ENCODE peak calls at places on chromosomes 4 and X, in four cellular contexts. One of them, this sample, is unnamed. For H3K4me1, the result is how much of the 10 kb centered on the place peaks cover.

GRCh38 chrX:55783723-55784122 is 66.2 kb downstream of the RRAGB start:
- DNase-seq in cardiac muscle cell: no peak
- DNase-seq in uterus: no peak
- DNase-seq in neural progenitor cell: no peak
- DNase-seq in this sample: no peak

GRCh38 chrX:153708415-153708814 is 15.8 kb downstream of the BCAP31 start:
- DNase-seq in cardiac muscle cell: peak
- DNase-seq in uterus: peak
- DNase-seq in neural progenitor cell: peak
- DNase-seq in this sample: peak

GRCh38 chrX:130770615-130771014 is 132.4 kb downstream of the ENOX2 start:
- DNase-seq in cardiac muscle cell: no peak
- DNase-seq in uterus: no peak
- DNase-seq in neural progenitor cell: no peak
- DNase-seq in this sample: no peak

GRCh38 chr4:6574747-6575502 is at the start of gene MAN2B2:
- DNase-seq in cardiac muscle cell: peak
- DNase-seq in uterus: peak
- DNase-seq in neural progenitor cell: peak
- DNase-seq in this sample: peak

GRCh38 chrX:7068939-7069367 is 78.6 kb upstream of the STS start:
- DNase-seq in cardiac muscle cell: peak
- DNase-seq in uterus: no peak
- DNase-seq in neural progenitor cell: peak
- DNase-seq in this sample: peak

GRCh38 chr4:117957570-117957969 is 76.7 kb upstream of the NDST3 start:
- DNase-seq in cardiac muscle cell: no peak
- DNase-seq in uterus: no peak
- DNase-seq in neural progenitor cell: no peak
- DNase-seq in this sample: no peak

GRCh38 chrX:154526901-154527675 is 11.1 kb upstream of the FAM3A start:
- DNase-seq in cardiac muscle cell: peak
- DNase-seq in uterus: peak
- DNase-seq in neural progenitor cell: peak
- DNase-seq in this sample: peak

GRCh38 chr4:175273995-175274753 is 356.0 kb downstream of the ADAM29 start:
- DNase-seq in cardiac muscle cell: no peak
- DNase-seq in uterus: no peak
- DNase-seq in neural progenitor cell: no peak
- DNase-seq in this sample: no peak

GRCh38 chr4:25440478-25441030 is 63.5 kb downstream of the ANAPC4 start:
- DNase-seq in cardiac muscle cell: peak
- DNase-seq in uterus: peak
- DNase-seq in neural progenitor cell: no peak
- DNase-seq in this sample: no peak

GRCh38 chr4:106266201-106266600 is 49.8 kb downstream of the TBCK start:
- DNase-seq in cardiac muscle cell: peak
- DNase-seq in uterus: no peak
- DNase-seq in neural progenitor cell: no peak
- DNase-seq in this sample: no peak

GRCh38 chr4:5866841-5867782 is 25.8 kb downstream of the CRMP1 start:
- DNase-seq in cardiac muscle cell: no peak
- DNase-seq in uterus: no peak
- DNase-seq in neural progenitor cell: no peak
- DNase-seq in this sample: no peak

GRCh38 chr4:71338846-71339593 is at the start of gene SLC4A4:
- DNase-seq in cardiac muscle cell: no peak
- DNase-seq in uterus: no peak
- DNase-seq in neural progenitor cell: no peak
- DNase-seq in this sample: no peak

GRCh38 chr4:188032583-188032982 is 37.0 kb downstream of the ZFP42 start:
- DNase-seq in cardiac muscle cell: no peak
- DNase-seq in uterus: no peak
- DNase-seq in neural progenitor cell: peak
- DNase-seq in this sample: no peak

GRCh38 chrX:51456246-51456645 is 40.1 kb downstream of the NUDT11 start:
- DNase-seq in cardiac muscle cell: peak
- DNase-seq in uterus: no peak
- DNase-seq in neural progenitor cell: no peak
- DNase-seq in this sample: no peak

GRCh38 chr4:21198683-21199082 is 498.4 kb downstream of the PACRGL start:
- DNase-seq in cardiac muscle cell: no peak
- DNase-seq in uterus: no peak
- DNase-seq in neural progenitor cell: no peak
- DNase-seq in this sample: no peak

GRCh38 chrX:18966624-18967023 is 17.3 kb downstream of the PHKA2 start:
- DNase-seq in cardiac muscle cell: no peak
- DNase-seq in uterus: no peak
- DNase-seq in neural progenitor cell: no peak
- DNase-seq in this sample: no peak

GRCh38 chr4:1354136-1354982 is 7.4 kb downstream of the UVSSA start:
- DNase-seq in cardiac muscle cell: no peak
- DNase-seq in uterus: no peak
- DNase-seq in neural progenitor cell: no peak
- DNase-seq in this sample: no peak

GRCh38 chr4:53704329-53704728 is 113.0 kb upstream of the LNX1 start:
- DNase-seq in cardiac muscle cell: no peak
- DNase-seq in uterus: no peak
- DNase-seq in neural progenitor cell: no peak
- DNase-seq in this sample: no peak
- H3K4me1 ChIP-seq in cardiac muscle cell: under half
- H3K4me1 ChIP-seq in uterus: under half
- H3K4me1 ChIP-seq in neural progenitor cell: under half
- H3K4me1 ChIP-seq in this sample: under half

GRCh38 chr4:56910172-56910967 is 2.7 kb downstream of the REST start:
- DNase-seq in cardiac muscle cell: peak
- DNase-seq in uterus: no peak
- DNase-seq in neural progenitor cell: peak
- DNase-seq in this sample: no peak
- H3K4me1 ChIP-seq in cardiac muscle cell: under half
- H3K4me1 ChIP-seq in uterus: under half
- H3K4me1 ChIP-seq in neural progenitor cell: under half
- H3K4me1 ChIP-seq in this sample: under half

GRCh38 chr4:113921089-113921842 is 58.2 kb downstream of the ARSJ start:
- DNase-seq in cardiac muscle cell: no peak
- DNase-seq in uterus: no peak
- DNase-seq in neural progenitor cell: no peak
- DNase-seq in this sample: no peak

GRCh38 chr4:113919145-113919544 is 60.3 kb downstream of the ARSJ start:
- DNase-seq in cardiac muscle cell: no peak
- DNase-seq in uterus: no peak
- DNase-seq in neural progenitor cell: no peak
- DNase-seq in this sample: no peak

GRCh38 chr4:113919611-113920010 is 59.8 kb downstream of the ARSJ start:
- DNase-seq in cardiac muscle cell: no peak
- DNase-seq in uterus: no peak
- DNase-seq in neural progenitor cell: no peak
- DNase-seq in this sample: no peak
- H3K4me1 ChIP-seq in cardiac muscle cell: under half
- H3K4me1 ChIP-seq in uterus: under half
- H3K4me1 ChIP-seq in neural progenitor cell: under half
- H3K4me1 ChIP-seq in this sample: under half

GRCh38 chrX:103794117-103794516 is 17.5 kb downstream of the PLP1 start:
- DNase-seq in cardiac muscle cell: no peak
- DNase-seq in uterus: no peak
- DNase-seq in neural progenitor cell: no peak
- DNase-seq in this sample: no peak

GRCh38 chrX:103791233-103791632 is 14.6 kb downstream of the PLP1 start:
- DNase-seq in cardiac muscle cell: no peak
- DNase-seq in uterus: no peak
- DNase-seq in neural progenitor cell: peak
- DNase-seq in this sample: no peak

GRCh38 chrX:103792916-103793540 is 16.4 kb downstream of the PLP1 start:
- DNase-seq in cardiac muscle cell: no peak
- DNase-seq in uterus: no peak
- DNase-seq in neural progenitor cell: no peak
- DNase-seq in this sample: no peak

GRCh38 chrX:103791826-103792458 is 15.3 kb downstream of the PLP1 start:
- DNase-seq in cardiac muscle cell: no peak
- DNase-seq in uterus: no peak
- DNase-seq in neural progenitor cell: no peak
- DNase-seq in this sample: no peak

DNA sequence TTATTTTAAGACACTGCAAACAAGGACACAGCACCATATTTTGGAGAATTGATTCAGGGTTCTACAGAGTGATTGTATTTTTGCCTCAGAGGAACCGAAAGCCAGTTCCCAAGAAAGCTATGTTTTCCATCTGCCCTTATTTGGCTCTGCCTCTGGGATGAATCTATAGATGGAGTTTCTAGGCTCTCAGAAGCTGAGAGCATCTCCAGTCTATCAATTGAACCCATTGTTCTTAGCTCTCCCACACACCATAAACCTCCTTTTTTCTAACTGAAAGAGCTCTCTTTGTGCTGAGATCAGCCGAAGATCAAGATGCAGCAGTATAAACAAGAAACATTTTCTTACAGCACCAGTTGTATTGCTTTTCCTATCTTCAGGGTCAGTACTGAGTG is 16.9 kb downstream of the PLP1 start:
- DNase-seq in cardiac muscle cell: no peak
- DNase-seq in uterus: no peak
- DNase-seq in neural progenitor cell: no peak
- DNase-seq in this sample: no peak
- H3K4me1 ChIP-seq in cardiac muscle cell: under half
- H3K4me1 ChIP-seq in uterus: under half
- H3K4me1 ChIP-seq in neural progenitor cell: under half
- H3K4me1 ChIP-seq in this sample: under half